ENCODE peak calls at places on chromosomes 7 and 10, in ten cellular contexts. G is esophagus muscularis mucosa; P is GM23338; N is mesenchymal stem cell; A is left ventricle myocardium inferior; R is colonic mucosa; O is cardiac muscle cell; X is HepG2; D is transverse colon; Q is CD4-positive, CD25-positive, alpha-beta regulatory T cell. M is an unnamed sample. For H3K4me1, the result is how much of the 10 kb centered on the place peaks cover.

GRCh38 chr7:92010215-92010614 is 69.6 kb downstream of the AKAP9 start:
- DNase-seq in G (no peak), P (no peak), N (no peak), A (no peak), R (no peak), O (no peak), X (peak), D (no peak), Q (no peak), M (no peak)

GRCh38 chr10:92492748-92493240 is 81.1 kb downstream of the IDE start:
- DNase-seq in G (no peak), P (no peak), N (no peak), A (no peak), R (no peak), O (no peak), X (no peak), D (no peak), Q (no peak), M (no peak)

GRCh38 chr7:55307123-55307916 is 57.8 kb upstream of the LANCL2 start:
- DNase-seq in G (no peak), P (peak), N (no peak), A (no peak), R (no peak), O (peak), X (no peak), D (no peak), Q (no peak), M (no peak)

GRCh38 chr7:138961159-138961558 is 20.0 kb downstream of the KIAA1549 start:
- DNase-seq in G (no peak), P (no peak), N (no peak), A (no peak), R (peak), O (peak), X (no peak), D (peak), Q (no peak), M (no peak)

GRCh38 chr10:3010819-3011422 is 56.4 kb upstream of the PFKP start:
- DNase-seq in G (no peak), P (no peak), N (no peak), A (no peak), R (no peak), O (peak), X (peak), D (no peak), Q (no peak), M (no peak)

GRCh38 chr7:29516491-29516890 is 47.1 kb upstream of the PRR15 start:
- DNase-seq in G (no peak), P (no peak), N (no peak), A (no peak), R (no peak), O (no peak), X (no peak), D (no peak), Q (no peak), M (no peak)

GRCh38 chr7:98323597-98324322 is 42.3 kb downstream of the BRI3 start:
- DNase-seq in G (no peak), P (peak), N (no peak), A (no peak), R (no peak), O (peak), X (no peak), D (no peak), Q (no peak), M (no peak)

GRCh38 chr7:131328387-131329175 is 905 bp downstream of the MKLN1 start:
- DNase-seq in G (no peak), P (no peak), N (peak), A (no peak), R (no peak), O (peak), X (no peak), D (no peak), Q (no peak), M (no peak)

GRCh38 chr7:94274828-94275227 is 119.9 kb upstream of the COL1A2 start:
- DNase-seq in G (no peak), P (no peak), N (no peak), A (no peak), R (no peak), O (no peak), X (no peak), D (no peak), Q (no peak), M (no peak)

DNA sequence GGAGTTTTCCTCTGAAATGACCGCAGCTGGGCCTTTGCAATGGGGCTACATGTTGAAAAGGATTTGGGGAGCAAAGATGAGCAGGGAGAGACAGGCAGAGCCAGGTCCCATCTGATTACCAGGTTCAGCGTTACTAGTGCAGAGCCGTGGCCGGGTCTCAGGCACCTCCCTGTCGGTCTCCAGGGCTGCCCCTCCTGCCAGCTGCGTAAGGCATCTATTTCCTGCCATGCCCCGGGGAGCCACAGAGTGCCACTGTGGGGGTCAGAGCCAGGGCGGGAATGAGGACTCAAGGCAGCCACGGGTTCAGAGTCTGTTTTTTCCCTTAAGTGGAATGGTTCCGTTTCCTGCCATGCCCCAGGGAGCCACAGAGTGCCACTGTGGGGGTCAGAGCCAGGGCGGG is 382.6 kb upstream of the SHH start:
- DNase-seq in G (no peak), P (no peak), N (no peak), A (no peak), R (no peak), O (no peak), X (no peak), D (no peak), Q (no peak), M (no peak)
- H3K27ac ChIP-seq in G (no peak), P (no peak), N (no peak), A (no peak), R (no peak), O (no peak), X (no peak), D (no peak), Q (no peak), M (no peak)

GRCh38 chr10:26438534-26439269 is 561 bp downstream of the APBB1IP start:
- DNase-seq in G (peak), P (peak), N (no peak), A (peak), R (peak), O (peak), X (no peak), D (peak), Q (peak), M (peak)

GRCh38 chr10:26437637-26438461 is at the start of gene APBB1IP:
- DNase-seq in G (peak), P (peak), N (no peak), A (peak), R (peak), O (peak), X (no peak), D (peak), Q (no peak), M (no peak)

GRCh38 chr10:26441491-26442214 is 3.5 kb downstream of the APBB1IP start:
- DNase-seq in G (peak), P (no peak), N (no peak), A (no peak), R (no peak), O (no peak), X (no peak), D (no peak), Q (no peak), M (peak)

GRCh38 chr10:26439436-26440090 is 1.4 kb downstream of the APBB1IP start:
- DNase-seq in G (peak), P (no peak), N (no peak), A (no peak), R (no peak), O (no peak), X (no peak), D (no peak), Q (no peak), M (no peak)

DNA sequence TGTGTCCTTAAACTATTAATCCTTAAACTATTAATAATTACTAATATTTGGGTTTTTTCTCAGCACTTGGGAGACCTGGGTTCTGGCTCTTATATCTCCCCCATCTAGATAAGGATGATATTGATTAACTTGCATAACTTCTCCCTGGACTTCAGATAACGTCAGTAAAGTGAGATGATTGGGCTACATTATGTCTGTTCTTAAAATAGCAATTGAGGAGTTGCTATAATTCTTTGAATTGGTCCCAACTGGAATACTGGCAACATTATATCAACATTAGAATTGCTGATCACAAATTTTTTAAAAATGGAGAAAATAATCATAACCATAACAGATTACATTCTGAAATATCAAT is 1.9 kb downstream of the APBB1IP start:
- DNase-seq in G (no peak), P (no peak), N (no peak), A (no peak), R (no peak), O (no peak), X (no peak), D (no peak), Q (no peak), M (no peak)
- H3K4me1 ChIP-seq in G (under half), P (under half), N (under half), A (under half), R (under half), O (under half), X (under half), D (under half), Q (half or more), M (under half)

DNA sequence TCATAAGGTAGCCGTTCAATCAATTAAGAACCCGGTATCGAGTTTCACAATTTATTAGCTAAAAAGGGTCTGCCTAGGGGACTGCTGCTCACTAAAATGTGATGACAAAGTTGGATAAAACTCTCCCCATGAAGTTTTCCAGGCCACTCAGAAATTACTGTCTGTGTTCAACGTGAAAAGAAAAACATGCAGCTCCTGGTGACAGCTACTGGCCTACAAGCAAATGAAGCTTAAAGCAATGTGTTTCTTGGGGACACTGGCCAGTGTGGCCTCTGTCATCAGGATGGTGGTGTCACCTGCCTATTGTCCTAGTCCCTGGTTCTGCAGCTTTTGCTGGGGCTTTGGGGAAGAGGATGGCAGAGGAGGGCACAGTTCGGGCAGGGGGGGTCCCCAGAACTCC is 222.6 kb downstream of the WDR11 start:
- DNase-seq in G (no peak), P (no peak), N (no peak), A (no peak), R (no peak), O (no peak), X (no peak), D (no peak), Q (no peak), M (no peak)
- H3K27ac ChIP-seq in G (peak), P (no peak), N (no peak), A (no peak), R (no peak), O (peak), X (no peak), D (no peak), Q (no peak), M (no peak)

GRCh38 chr10:61995093-61995492 is 93.6 kb downstream of the ARID5B start:
- DNase-seq in G (no peak), P (no peak), N (no peak), A (no peak), R (no peak), O (no peak), X (no peak), D (no peak), Q (no peak), M (no peak)

GRCh38 chr10:61992059-61992460 is 90.6 kb downstream of the ARID5B start:
- DNase-seq in G (no peak), P (no peak), N (peak), A (no peak), R (peak), O (peak), X (no peak), D (no peak), Q (no peak), M (peak)

GRCh38 chr10:61993676-61994401 is 92.3 kb downstream of the ARID5B start:
- DNase-seq in G (no peak), P (no peak), N (no peak), A (no peak), R (no peak), O (peak), X (no peak), D (no peak), Q (no peak), M (no peak)

GRCh38 chr10:61994404-61995031 is 93.0 kb downstream of the ARID5B start:
- DNase-seq in G (no peak), P (peak), N (no peak), A (no peak), R (peak), O (no peak), X (no peak), D (peak), Q (no peak), M (no peak)

DNA sequence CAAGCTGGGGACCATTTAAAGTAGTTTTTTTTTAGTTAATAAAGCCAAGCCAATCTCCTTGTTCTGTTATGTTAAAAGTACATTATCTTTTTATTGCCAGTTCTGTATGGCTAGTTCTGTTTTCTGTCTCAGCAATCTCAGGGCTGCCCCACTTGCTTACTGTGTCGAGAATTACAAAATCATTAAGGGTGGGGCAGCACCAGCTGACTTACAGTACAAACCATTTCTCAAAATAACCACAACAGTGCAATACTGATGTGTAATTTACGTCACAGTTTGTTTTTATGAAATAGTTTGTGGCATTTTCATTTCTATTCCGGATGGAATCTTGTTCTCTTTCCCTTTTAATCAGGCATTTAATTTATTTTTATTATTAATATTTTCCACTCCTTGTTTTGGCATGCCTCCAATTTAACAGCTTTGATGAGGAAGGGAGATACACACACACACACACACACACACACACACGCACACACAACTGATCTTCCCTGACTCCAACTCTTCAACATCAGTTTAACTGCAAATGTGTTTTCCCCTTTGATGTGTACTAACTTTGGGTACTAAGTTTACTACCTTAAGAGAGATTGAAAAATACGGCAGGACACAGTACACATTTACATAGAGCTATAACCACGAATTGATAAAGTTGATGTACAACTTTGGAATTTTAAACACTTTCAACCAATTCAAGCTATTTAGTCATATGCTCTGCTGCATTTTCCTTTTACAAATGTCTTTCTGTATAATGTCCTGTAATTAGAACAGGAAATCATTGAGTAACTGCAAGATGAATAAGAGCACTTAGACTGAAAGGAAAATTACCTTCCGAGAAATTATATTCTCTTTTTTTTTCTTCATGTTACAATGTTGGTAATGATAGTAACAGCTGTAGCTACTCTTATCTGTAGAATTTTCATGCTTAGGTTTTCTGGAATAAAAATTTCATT is 91.5 kb downstream of the ARID5B start:
- DNase-seq in G (peak), P (no peak), N (peak), A (peak), R (peak), O (peak), X (no peak), D (peak), Q (peak), M (peak)
- H3K4me1 ChIP-seq in G (half or more), P (under half), N (under half), A (under half), R (under half), O (under half), X (under half), D (under half), Q (half or more), M (under half)

GRCh38 chr7:897771-898376 is 21.5 kb downstream of the GET4 start:
- DNase-seq in G (no peak), P (no peak), N (no peak), A (no peak), R (no peak), O (peak), X (no peak), D (no peak), Q (no peak), M (no peak)
- H3K27ac ChIP-seq in G (peak), P (no peak), N (no peak), A (peak), R (no peak), O (no peak), X (no peak), D (no peak), Q (no peak), M (no peak)

GRCh38 chr7:151754688-151755130 is 122.2 kb downstream of the PRKAG2 start:
- DNase-seq in G (no peak), P (no peak), N (no peak), A (no peak), R (no peak), O (no peak), X (no peak), D (no peak), Q (no peak), M (no peak)
- H3K4me1 ChIP-seq in G (half or more), P (under half), N (under half), A (under half), R (under half), O (under half), X (under half), D (under half), Q (under half), M (under half)

M was measured in effector memory CD4-positive, alpha-beta T cell.